ENCODE peak calls at places on chromosomes 6 and 20, in eight cellular contexts. O is activated gamma-delta T cell treated with Interleukin-2 at 50 U/mL for 16 hours, I is testis, W is T47D, R is GM20000, C is amygdala, J is omental fat pad, K is NCI-H2081. P is an unnamed sample.

GRCh38 chr20:37223053-37223452 is 38.6 kb downstream of the GHRH start:
- DNase-seq in O (no peak), I (no peak), W (peak; percentile 10), R (peak; percentile 32), C (no peak), J (no peak), K (no peak), P (no peak)

GRCh38 chr6:5175195-5175594 is 85.6 kb downstream of the LYRM4 start:
- DNase-seq in O (no peak), I (peak; percentile 28), W (peak; percentile 28), R (peak; percentile 25), C (no peak), J (no peak), K (no peak), P (no peak)

GRCh38 chr6:136526196-136526930 is 23.9 kb downstream of the MAP7 start:
- DNase-seq in O (peak; percentile 24), I (peak; percentile 75), W (peak; percentile 48), R (peak; percentile 24), C (peak; percentile 72), J (no peak), K (peak; percentile 69), P (no peak)

GRCh38 chr20:15846446-15846845 is 726.8 kb downstream of the KIF16B start:
- DNase-seq in O (no peak), I (no peak), W (no peak), R (no peak), C (no peak), J (no peak), K (no peak), P (no peak)

GRCh38 chr6:125367036-125367782 is 65.4 kb upstream of the HDDC2 start:
- DNase-seq in O (no peak), I (no peak), W (no peak), R (no peak), C (no peak), J (no peak), K (no peak), P (no peak)

GRCh38 chr20:53706008-53706481 is 112.4 kb upstream of the ZNF217 start:
- DNase-seq in O (no peak), I (no peak), W (no peak), R (no peak), C (no peak), J (no peak), K (no peak), P (no peak)

GRCh38 chr6:27605401-27606342 is 132.8 kb upstream of the ZNF184 start:
- DNase-seq in O (no peak), I (no peak), W (no peak), R (no peak), C (no peak), J (no peak), K (peak; percentile 24), P (no peak)

GRCh38 chr6:160110724-160111123 is 10.9 kb upstream of the SLC22A1 start:
- DNase-seq in O (no peak), I (no peak), W (no peak), R (no peak), C (no peak), J (no peak), K (no peak), P (no peak)

GRCh38 chr6:1630212-1630770 is 20.6 kb downstream of the FOXC1 start:
- DNase-seq in O (no peak), I (no peak), W (no peak), R (no peak), C (no peak), J (no peak), K (no peak), P (no peak)

GRCh38 chr20:31695849-31696804 is 26.5 kb downstream of the BCL2L1 start:
- DNase-seq in O (no peak), I (no peak), W (no peak), R (no peak), C (no peak), J (no peak), K (no peak), P (peak; percentile 53)

GRCh38 chr20:19497064-19497463 is 261.0 kb upstream of the RIN2 start:
- DNase-seq in O (no peak), I (no peak), W (no peak), R (no peak), C (no peak), J (no peak), K (no peak), P (no peak)

GRCh38 chr20:9072741-9073310 is 3.9 kb downstream of the PLCB4 start:
- DNase-seq in O (no peak), I (no peak), W (no peak), R (no peak), C (no peak), J (no peak), K (no peak), P (no peak)

GRCh38 chr6:152277826-152278247 is 359.3 kb downstream of the SYNE1 start:
- DNase-seq in O (no peak), I (no peak), W (peak; percentile 33), R (no peak), C (no peak), J (no peak), K (peak; percentile 14), P (no peak)

GRCh38 chr20:64072664-64073063 is 6.7 kb downstream of the RGS19 start:
- DNase-seq in O (no peak), I (no peak), W (no peak), R (no peak), C (no peak), J (no peak), K (no peak), P (no peak)

GRCh38 chr6:54921891-54922290 is 75.3 kb downstream of the FAM83B start:
- DNase-seq in O (no peak), I (no peak), W (no peak), R (no peak), C (no peak), J (no peak), K (no peak), P (no peak)

GRCh38 chr6:34657037-34657306 is 39.6 kb downstream of the ILRUN start:
- DNase-seq in O (no peak), I (no peak), W (no peak), R (no peak), C (no peak), J (no peak), K (peak; percentile 56), P (no peak)

GRCh38 chr6:56343295-56343694 is 95.9 kb upstream of the COL21A1 start:
- DNase-seq in O (no peak), I (no peak), W (no peak), R (no peak), C (no peak), J (no peak), K (no peak), P (no peak)

GRCh38 chr6:31110825-31111582 is 1.4 kb downstream of the C6orf15 start:
- DNase-seq in O (no peak), I (no peak), W (no peak), R (no peak), C (no peak), J (no peak), K (no peak), P (no peak)

GRCh38 chr20:18750735-18751134 is 62.8 kb upstream of the SCP2D1 start:
- DNase-seq in O (no peak), I (no peak), W (no peak), R (no peak), C (no peak), J (no peak), K (peak; percentile 42), P (no peak)

GRCh38 chr20:63972312-63973159 is 2.8 kb upstream of the ZNF512B start:
- DNase-seq in O (no peak), I (no peak), W (no peak), R (no peak), C (no peak), J (no peak), K (no peak), P (no peak)

GRCh38 chr6:111866857-111867256 is 6.4 kb downstream of the FYN start:
- DNase-seq in O (no peak), I (no peak), W (no peak), R (no peak), C (no peak), J (no peak), K (no peak), P (no peak)

GRCh38 chr6:13711726-13712484 is at the start of gene RANBP9:
- DNase-seq in O (peak; percentile 88), I (peak; percentile 90), W (peak; percentile 91), R (peak; percentile 97), C (peak; percentile 75), J (peak; percentile 36), K (peak; percentile 94), P (peak; percentile 46)

GRCh38 chr20:381581-382290 is 1.2 kb downstream of the TRIB3 start:
- DNase-seq in O (peak; percentile 73), I (peak; percentile 49), W (peak; percentile 90), R (peak; percentile 93), C (no peak), J (no peak), K (peak; percentile 52), P (peak; percentile 12)

GRCh38 chr20:37407573-37408002 is 61.6 kb downstream of the SRC start:
- DNase-seq in O (no peak), I (peak; percentile 71), W (no peak), R (no peak), C (no peak), J (no peak), K (no peak), P (no peak)

GRCh38 chr6:17768388-17768787 is 61.7 kb upstream of the NUP153 start:
- DNase-seq in O (no peak), I (no peak), W (peak; percentile 51), R (no peak), C (no peak), J (no peak), K (no peak), P (no peak)

GRCh38 chr6:166435574-166435973 is 52.8 kb upstream of the MPC1 start:
- DNase-seq in O (peak; percentile 65), I (no peak), W (no peak), R (no peak), C (no peak), J (no peak), K (no peak), P (no peak)

GRCh38 chr6:163929538-163929937 is 515.0 kb downstream of the QKI start:
- DNase-seq in O (no peak), I (no peak), W (no peak), R (no peak), C (no peak), J (no peak), K (no peak), P (no peak)